ENCODE peak calls at places on chromosomes 5 and 9, in nine cellular contexts. C is RWPE1, G is hepatocyte, H is sigmoid colon, M is brain microvascular endothelial cell, X is GM20000, P is fibroblast of mammary gland, N is omental fat pad, S is GM13976. F is an unnamed sample.

GRCh38 chr5:1963358-1963757 is 80.6 kb upstream of the IRX4 start:
- DNase-seq in C (no peak), G (no peak), H (no peak), M (no peak), X (no peak), P (no peak), N (no peak), S (no peak), F (no peak)

GRCh38 chr9:88258012-88258411 is 119.7 kb upstream of the SPATA31C2 start:
- DNase-seq in C (no peak), G (peak; percentile 72), H (peak; percentile 77), M (peak; percentile 54), X (no peak), P (peak; percentile 72), N (no peak), S (no peak), F (no peak)

GRCh38 chr9:88757406-88758010 is 222.5 kb downstream of the NXNL2 start:
- DNase-seq in C (no peak), G (no peak), H (no peak), M (no peak), X (no peak), P (no peak), N (no peak), S (no peak), F (no peak)

GRCh38 chr5:10457682-10458574 is 16.2 kb downstream of the ROPN1L start:
- DNase-seq in C (no peak), G (no peak), H (no peak), M (no peak), X (no peak), P (peak; percentile 49), N (no peak), S (no peak), F (no peak)

GRCh38 chr5:166961028-166961427 is 1330.4 kb upstream of the WWC1 start:
- DNase-seq in C (no peak), G (no peak), H (no peak), M (no peak), X (no peak), P (peak; percentile 28), N (no peak), S (no peak), F (no peak)

GRCh38 chr9:130877300-130877699 is 19.3 kb downstream of the QRFP start:
- DNase-seq in C (no peak), G (no peak), H (no peak), M (no peak), X (no peak), P (no peak), N (no peak), S (no peak), F (no peak)

GRCh38 chr9:23825700-23826099 is 340 bp downstream of the ELAVL2 start:
- DNase-seq in C (no peak), G (no peak), H (no peak), M (no peak), X (no peak), P (peak; percentile 6), N (no peak), S (no peak), F (no peak)

GRCh38 chr5:151480859-151481258 is 33.5 kb downstream of the SLC36A1 start:
- DNase-seq in C (no peak), G (no peak), H (no peak), M (peak; percentile 45), X (no peak), P (peak; percentile 81), N (no peak), S (no peak), F (no peak)

GRCh38 chr9:93030642-93031628 is 27.6 kb upstream of the SUSD3 start:
- DNase-seq in C (no peak), G (no peak), H (no peak), M (no peak), X (no peak), P (no peak), N (no peak), S (no peak), F (no peak)

GRCh38 chr9:105432247-105432857 is 15.5 kb upstream of the FSD1L start:
- DNase-seq in C (no peak), G (no peak), H (no peak), M (no peak), X (no peak), P (no peak), N (no peak), S (no peak), F (no peak)

GRCh38 chr5:159209438-159210305 is at the start of gene RNF145:
- DNase-seq in C (peak; percentile 89), G (peak; percentile 96), H (peak; percentile 92), M (peak; percentile 83), X (peak; percentile 96), P (peak; percentile 83), N (peak; percentile 86), S (peak; percentile 92), F (peak; percentile 88)

GRCh38 chr5:8012131-8012977 is 143.4 kb downstream of the MTRR start:
- DNase-seq in C (no peak), G (no peak), H (no peak), M (no peak), X (no peak), P (no peak), N (no peak), S (no peak), F (no peak)

GRCh38 chr9:78236511-78236950 is 656 bp downstream of the CEP78 start:
- DNase-seq in C (peak; percentile 56), G (no peak), H (peak; percentile 67), M (peak; percentile 3), X (peak; percentile 36), P (peak; percentile 6), N (no peak), S (peak; percentile 47), F (no peak)

GRCh38 chr5:59424515-59424914 is 469.0 kb downstream of the PDE4D start:
- DNase-seq in C (no peak), G (no peak), H (no peak), M (no peak), X (no peak), P (no peak), N (no peak), S (no peak), F (no peak)

GRCh38 chr5:87195104-87195581 is 72.5 kb upstream of the RASA1 start:
- DNase-seq in C (peak; percentile 52), G (no peak), H (no peak), M (peak; percentile 72), X (peak; percentile 49), P (peak; percentile 82), N (no peak), S (peak; percentile 46), F (no peak)

GRCh38 chr5:101942321-101942882 is 353.7 kb downstream of the SLCO4C1 start:
- DNase-seq in C (peak; percentile 8), G (peak; percentile 66), H (no peak), M (peak; percentile 20), X (peak; percentile 44), P (peak; percentile 1), N (no peak), S (no peak), F (no peak)

GRCh38 chr5:138177936-138178515 is 404 bp downstream of the BRD8 start:
- DNase-seq in C (peak; percentile 73), G (peak; percentile 72), H (no peak), M (peak; percentile 28), X (peak; percentile 51), P (peak; percentile 37), N (no peak), S (peak; percentile 60), F (no peak)

GRCh38 chr9:26551971-26552370 is 340.6 kb downstream of the CAAP1 start:
- DNase-seq in C (no peak), G (no peak), H (no peak), M (no peak), X (no peak), P (no peak), N (no peak), S (no peak), F (no peak)

GRCh38 chr9:83013867-83014605 is 48.9 kb downstream of the RASEF start:
- DNase-seq in C (no peak), G (no peak), H (no peak), M (peak; percentile 83), X (no peak), P (peak; percentile 62), N (no peak), S (no peak), F (no peak)

GRCh38 chr9:104831681-104832080 is 67.8 kb downstream of the NIPSNAP3B start:
- DNase-seq in C (peak; percentile 50), G (no peak), H (no peak), M (peak; percentile 87), X (no peak), P (peak; percentile 69), N (no peak), S (no peak), F (no peak)

GRCh38 chr9:105390901-105391300 is 56.9 kb upstream of the FSD1L start:
- DNase-seq in C (no peak), G (no peak), H (no peak), M (no peak), X (no peak), P (no peak), N (no peak), S (no peak), F (no peak)

GRCh38 chr9:63817622-63818518 is 1467.1 kb downstream of the FOXD4L5 start:
- DNase-seq in C (peak; percentile 37), G (peak; percentile 60), H (peak; percentile 82), M (peak; percentile 39), X (peak; percentile 72), P (no peak), N (no peak), S (peak; percentile 76), F (peak; percentile 53)
- TF ChIP-seq CTCF in C (no peak), G (no peak), H (no peak), M (no peak), X (no peak), P (no peak), N (no peak), S (no peak), F (no peak)

DNA sequence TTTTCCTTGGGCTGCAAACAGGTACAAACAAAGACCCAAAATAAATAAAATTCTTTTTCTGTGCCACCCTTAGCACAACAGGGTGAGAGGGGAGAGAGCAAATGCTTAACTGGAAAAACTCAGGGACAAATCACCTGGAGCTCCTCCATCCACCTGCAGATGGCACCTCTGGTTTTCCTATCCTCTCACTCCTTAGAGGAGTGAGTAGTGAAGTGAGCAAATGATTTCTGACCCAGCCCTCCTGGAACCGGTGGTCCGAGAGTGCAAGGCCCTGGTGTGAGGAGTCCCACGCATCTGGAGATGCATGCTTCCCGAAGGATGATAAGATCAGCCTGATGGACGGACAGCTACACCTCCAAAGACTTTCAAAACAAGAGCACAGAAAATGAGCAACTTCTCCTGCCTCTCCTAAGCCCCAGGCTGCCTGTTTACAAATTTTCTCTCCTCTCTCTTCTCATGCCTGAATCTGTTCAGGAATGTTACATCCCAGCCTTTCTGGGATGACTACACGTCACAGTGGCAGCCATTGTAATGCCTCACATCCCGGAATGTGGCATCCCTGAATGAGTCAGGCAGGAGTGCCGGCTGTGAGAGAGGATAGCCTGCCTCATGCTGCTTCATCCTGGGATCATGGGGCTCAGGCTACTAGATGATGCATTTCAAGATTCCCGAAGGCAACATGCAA is 86.4 kb downstream of the ADRB2 start:
- DNase-seq in C (peak; percentile 100), G (peak; percentile 56), H (no peak), M (peak; percentile 93), X (no peak), P (peak; percentile 97), N (no peak), S (no peak), F (no peak)
- TF ChIP-seq CTCF in C (peak; percentile 72), G (peak; percentile 41), H (no peak), M (peak; percentile 52), X (no peak), P (peak; percentile 24), N (no peak), S (no peak), F (no peak)

GRCh38 chr9:69822091-69822750 is 1.6 kb downstream of the CFAP95 start:
- DNase-seq in C (no peak), G (no peak), H (no peak), M (no peak), X (no peak), P (peak; percentile 79), N (no peak), S (peak; percentile 22), F (no peak)
- TF ChIP-seq CTCF in C (no peak), G (no peak), H (no peak), M (no peak), X (no peak), P (no peak), N (no peak), S (no peak), F (no peak)

GRCh38 chr9:127874301-127875216 is 2.9 kb downstream of the AK1 start:
- DNase-seq in C (peak; percentile 88), G (no peak), H (peak; percentile 69), M (no peak), X (no peak), P (no peak), N (no peak), S (no peak), F (no peak)
- TF ChIP-seq CTCF in C (no peak), G (no peak), H (no peak), M (no peak), X (no peak), P (no peak), N (no peak), S (no peak), F (no peak)